ENCODE peak calls at places on chromosomes 12 and 14, in seven cellular contexts. One of them, this sample, is unnamed.

GRCh38 chr14:76957224-76957881 is 71.2 kb downstream of the IRF2BPL start:
- DNase-seq in ovary: no peak
- DNase-seq in brain microvascular endothelial cell: no peak
- DNase-seq in glutamatergic neuron: no peak
- DNase-seq in transverse colon: no peak
- DNase-seq in IMR-90: no peak
- DNase-seq in GM12865: no peak
- DNase-seq in this sample: no peak

GRCh38 chr14:49594347-49595089 is 4.2 kb upstream of the LRR1 start:
- DNase-seq in ovary: no peak
- DNase-seq in brain microvascular endothelial cell: peak
- DNase-seq in glutamatergic neuron: no peak
- DNase-seq in transverse colon: peak
- DNase-seq in IMR-90: peak
- DNase-seq in GM12865: peak
- DNase-seq in this sample: no peak

GRCh38 chr12:124005736-124006581 is 32.9 kb downstream of the ZNF664 start:
- DNase-seq in ovary: no peak
- DNase-seq in brain microvascular endothelial cell: no peak
- DNase-seq in glutamatergic neuron: no peak
- DNase-seq in transverse colon: no peak
- DNase-seq in IMR-90: no peak
- DNase-seq in GM12865: peak
- DNase-seq in this sample: no peak

GRCh38 chr12:88298761-88299242 is 156.7 kb downstream of the TMTC3 start:
- DNase-seq in ovary: no peak
- DNase-seq in brain microvascular endothelial cell: peak
- DNase-seq in glutamatergic neuron: no peak
- DNase-seq in transverse colon: no peak
- DNase-seq in IMR-90: peak
- DNase-seq in GM12865: peak
- DNase-seq in this sample: no peak

GRCh38 chr12:80316141-80316700 is 127.8 kb upstream of the PTPRQ start:
- DNase-seq in ovary: no peak
- DNase-seq in brain microvascular endothelial cell: no peak
- DNase-seq in glutamatergic neuron: no peak
- DNase-seq in transverse colon: no peak
- DNase-seq in IMR-90: no peak
- DNase-seq in GM12865: no peak
- DNase-seq in this sample: no peak

GRCh38 chr14:21940887-21941855 is 267.6 kb upstream of the OR4E1 start:
- DNase-seq in ovary: no peak
- DNase-seq in brain microvascular endothelial cell: no peak
- DNase-seq in glutamatergic neuron: peak
- DNase-seq in transverse colon: no peak
- DNase-seq in IMR-90: peak
- DNase-seq in GM12865: peak
- DNase-seq in this sample: no peak

GRCh38 chr14:85252011-85252410 is 277.9 kb upstream of the FLRT2 start:
- DNase-seq in ovary: no peak
- DNase-seq in brain microvascular endothelial cell: peak
- DNase-seq in glutamatergic neuron: no peak
- DNase-seq in transverse colon: no peak
- DNase-seq in IMR-90: peak
- DNase-seq in GM12865: no peak
- DNase-seq in this sample: no peak

GRCh38 chr12:99259040-99259934 is 388.3 kb upstream of the GARIN6 start:
- DNase-seq in ovary: no peak
- DNase-seq in brain microvascular endothelial cell: peak
- DNase-seq in glutamatergic neuron: no peak
- DNase-seq in transverse colon: no peak
- DNase-seq in IMR-90: no peak
- DNase-seq in GM12865: peak
- DNase-seq in this sample: no peak

GRCh38 chr12:54033106-54033979 is 493 bp downstream of the HOXC5 start:
- DNase-seq in ovary: peak
- DNase-seq in brain microvascular endothelial cell: no peak
- DNase-seq in glutamatergic neuron: no peak
- DNase-seq in transverse colon: no peak
- DNase-seq in IMR-90: no peak
- DNase-seq in GM12865: no peak
- DNase-seq in this sample: no peak

GRCh38 chr12:41950455-41950854 is 194.2 kb downstream of the GXYLT1 start:
- DNase-seq in ovary: no peak
- DNase-seq in brain microvascular endothelial cell: no peak
- DNase-seq in glutamatergic neuron: no peak
- DNase-seq in transverse colon: no peak
- DNase-seq in IMR-90: no peak
- DNase-seq in GM12865: peak
- DNase-seq in this sample: no peak

GRCh38 chr14:104096751-104097700 is 11.5 kb downstream of the ASPG start:
- DNase-seq in ovary: peak
- DNase-seq in brain microvascular endothelial cell: no peak
- DNase-seq in glutamatergic neuron: peak
- DNase-seq in transverse colon: peak
- DNase-seq in IMR-90: no peak
- DNase-seq in GM12865: no peak
- DNase-seq in this sample: no peak

GRCh38 chr14:42869681-42870080 is 1263.0 kb downstream of the LRFN5 start:
- DNase-seq in ovary: no peak
- DNase-seq in brain microvascular endothelial cell: no peak
- DNase-seq in glutamatergic neuron: no peak
- DNase-seq in transverse colon: no peak
- DNase-seq in IMR-90: peak
- DNase-seq in GM12865: no peak
- DNase-seq in this sample: no peak

GRCh38 chr12:42128327-42128726 is 16.3 kb downstream of the GXYLT1 start:
- DNase-seq in ovary: no peak
- DNase-seq in brain microvascular endothelial cell: peak
- DNase-seq in glutamatergic neuron: no peak
- DNase-seq in transverse colon: no peak
- DNase-seq in IMR-90: peak
- DNase-seq in GM12865: peak
- DNase-seq in this sample: no peak

GRCh38 chr14:32224731-32225377 is 21.8 kb upstream of the RNU6-8 start:
- DNase-seq in ovary: no peak
- DNase-seq in brain microvascular endothelial cell: peak
- DNase-seq in glutamatergic neuron: peak
- DNase-seq in transverse colon: no peak
- DNase-seq in IMR-90: peak
- DNase-seq in GM12865: peak
- DNase-seq in this sample: no peak
- TF ChIP-seq CTCF in ovary: no peak
- TF ChIP-seq CTCF in brain microvascular endothelial cell: peak
- TF ChIP-seq CTCF in glutamatergic neuron: peak
- TF ChIP-seq CTCF in transverse colon: no peak
- TF ChIP-seq CTCF in IMR-90: peak
- TF ChIP-seq CTCF in GM12865: no peak
- TF ChIP-seq CTCF in this sample: peak

GRCh38 chr12:102540856-102541385 is 60.6 kb upstream of the IGF1 start:
- DNase-seq in ovary: no peak
- DNase-seq in brain microvascular endothelial cell: no peak
- DNase-seq in glutamatergic neuron: no peak
- DNase-seq in transverse colon: no peak
- DNase-seq in IMR-90: no peak
- DNase-seq in GM12865: no peak
- DNase-seq in this sample: no peak

GRCh38 chr12:102543931-102544485 is 63.6 kb upstream of the IGF1 start:
- DNase-seq in ovary: no peak
- DNase-seq in brain microvascular endothelial cell: no peak
- DNase-seq in glutamatergic neuron: no peak
- DNase-seq in transverse colon: no peak
- DNase-seq in IMR-90: no peak
- DNase-seq in GM12865: peak
- DNase-seq in this sample: no peak

GRCh38 chr12:102542816-102543448 is 62.6 kb upstream of the IGF1 start:
- DNase-seq in ovary: peak
- DNase-seq in brain microvascular endothelial cell: no peak
- DNase-seq in glutamatergic neuron: no peak
- DNase-seq in transverse colon: no peak
- DNase-seq in IMR-90: peak
- DNase-seq in GM12865: no peak
- DNase-seq in this sample: no peak

GRCh38 chr12:102539651-102540553 is 59.5 kb upstream of the IGF1 start:
- DNase-seq in ovary: no peak
- DNase-seq in brain microvascular endothelial cell: peak
- DNase-seq in glutamatergic neuron: no peak
- DNase-seq in transverse colon: no peak
- DNase-seq in IMR-90: peak
- DNase-seq in GM12865: no peak
- DNase-seq in this sample: peak

DNA sequence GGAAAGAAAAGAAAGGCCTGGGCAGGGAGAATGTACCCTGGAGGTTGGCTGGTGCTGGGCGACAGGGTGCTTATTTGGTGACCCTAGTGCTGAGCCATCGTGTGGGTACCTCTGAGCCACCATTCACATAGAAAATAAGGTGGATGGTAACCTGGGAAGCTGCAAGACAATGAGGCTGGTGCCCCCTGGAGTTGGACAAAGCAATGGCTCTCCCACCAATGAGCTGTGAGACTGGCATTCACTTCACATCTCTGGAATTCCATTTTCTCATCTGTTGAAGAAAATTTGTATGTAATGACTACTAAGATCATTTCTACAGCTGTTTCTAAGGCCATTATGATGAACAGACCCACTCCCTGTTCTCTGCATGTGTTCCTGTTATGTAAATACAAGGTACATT is 63.1 kb upstream of the IGF1 start:
- DNase-seq in ovary: no peak
- DNase-seq in brain microvascular endothelial cell: no peak
- DNase-seq in glutamatergic neuron: no peak
- DNase-seq in transverse colon: no peak
- DNase-seq in IMR-90: peak
- DNase-seq in GM12865: peak
- DNase-seq in this sample: no peak
- TF ChIP-seq CTCF in ovary: no peak
- TF ChIP-seq CTCF in brain microvascular endothelial cell: peak
- TF ChIP-seq CTCF in glutamatergic neuron: no peak
- TF ChIP-seq CTCF in transverse colon: no peak
- TF ChIP-seq CTCF in IMR-90: no peak
- TF ChIP-seq CTCF in GM12865: peak
- TF ChIP-seq CTCF in this sample: no peak

DNA sequence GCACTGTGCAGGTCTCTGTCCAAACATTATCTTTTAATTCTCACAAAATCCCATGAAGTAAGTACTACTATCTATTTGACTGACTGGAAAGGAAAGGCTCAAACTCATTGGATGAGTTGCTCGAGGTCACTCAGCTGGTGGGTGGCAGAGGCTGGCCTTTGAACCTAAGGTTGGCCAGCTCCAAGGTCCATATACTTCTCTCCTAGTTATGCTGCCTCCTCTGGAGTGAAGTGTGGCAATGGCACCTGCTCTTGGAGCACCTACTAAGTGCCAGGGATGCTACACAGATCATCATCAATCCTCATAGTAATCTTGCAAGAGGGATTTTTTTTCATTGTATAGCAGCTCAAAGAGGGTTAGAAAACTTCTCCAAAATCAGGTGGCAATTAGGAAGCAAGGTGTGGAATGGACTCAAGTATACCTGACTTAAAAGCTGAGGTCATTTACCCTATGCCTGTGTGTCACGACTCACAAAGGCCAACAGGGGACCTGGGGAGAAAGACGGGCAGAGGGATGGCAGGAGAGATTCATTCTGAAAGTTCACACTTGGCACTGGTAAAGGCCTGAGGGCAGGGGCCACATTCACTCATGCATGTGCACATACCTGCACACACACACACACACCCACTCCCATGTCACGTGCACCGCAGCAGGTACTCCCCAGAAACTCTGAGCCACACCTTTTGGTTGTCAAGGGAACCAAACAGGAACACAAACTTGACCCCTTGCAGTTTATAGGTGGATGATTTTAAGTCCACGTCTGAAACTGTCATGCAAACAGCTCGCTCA is 146.4 kb downstream of the FOXN3 start:
- DNase-seq in ovary: no peak
- DNase-seq in brain microvascular endothelial cell: no peak
- DNase-seq in glutamatergic neuron: no peak
- DNase-seq in transverse colon: peak
- DNase-seq in IMR-90: no peak
- DNase-seq in GM12865: peak
- DNase-seq in this sample: no peak
- TF ChIP-seq CTCF in ovary: no peak
- TF ChIP-seq CTCF in brain microvascular endothelial cell: no peak
- TF ChIP-seq CTCF in glutamatergic neuron: no peak
- TF ChIP-seq CTCF in transverse colon: no peak
- TF ChIP-seq CTCF in IMR-90: no peak
- TF ChIP-seq CTCF in GM12865: no peak
- TF ChIP-seq CTCF in this sample: no peak

DNA sequence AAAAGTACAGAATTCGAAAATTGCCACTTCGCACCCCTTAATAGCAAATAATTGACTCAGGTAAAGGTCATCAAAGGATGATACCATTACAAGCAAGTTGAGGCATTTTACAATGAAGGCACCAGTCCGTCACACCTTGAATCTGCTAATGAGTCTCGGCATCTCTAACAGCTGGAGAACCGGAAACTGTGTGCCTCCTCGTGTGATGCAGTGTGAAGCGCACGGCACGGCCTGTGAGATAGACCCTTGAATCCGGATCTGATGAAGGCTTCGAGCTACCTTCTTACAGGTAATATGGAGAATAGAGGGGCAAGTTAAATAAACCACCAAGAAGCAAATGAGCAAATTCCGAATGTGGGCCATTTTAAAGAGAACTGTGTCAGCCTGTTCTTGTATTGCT is 19.8 kb upstream of the TUBA1A start:
- DNase-seq in ovary: no peak
- DNase-seq in brain microvascular endothelial cell: no peak
- DNase-seq in glutamatergic neuron: no peak
- DNase-seq in transverse colon: no peak
- DNase-seq in IMR-90: no peak
- DNase-seq in GM12865: no peak
- DNase-seq in this sample: no peak
- TF ChIP-seq CTCF in ovary: no peak
- TF ChIP-seq CTCF in brain microvascular endothelial cell: no peak
- TF ChIP-seq CTCF in glutamatergic neuron: no peak
- TF ChIP-seq CTCF in transverse colon: no peak
- TF ChIP-seq CTCF in IMR-90: no peak
- TF ChIP-seq CTCF in GM12865: no peak
- TF ChIP-seq CTCF in this sample: no peak

GRCh38 chr12:130084359-130084758 is 77.9 kb upstream of the FZD10 start:
- DNase-seq in ovary: no peak
- DNase-seq in brain microvascular endothelial cell: no peak
- DNase-seq in glutamatergic neuron: no peak
- DNase-seq in transverse colon: no peak
- DNase-seq in IMR-90: no peak
- DNase-seq in GM12865: no peak
- DNase-seq in this sample: no peak

GRCh38 chr12:130086777-130087176 is 75.5 kb upstream of the FZD10 start:
- DNase-seq in ovary: no peak
- DNase-seq in brain microvascular endothelial cell: no peak
- DNase-seq in glutamatergic neuron: no peak
- DNase-seq in transverse colon: no peak
- DNase-seq in IMR-90: no peak
- DNase-seq in GM12865: no peak
- DNase-seq in this sample: no peak

GRCh38 chr12:130088509-130088908 is 73.8 kb upstream of the FZD10 start:
- DNase-seq in ovary: no peak
- DNase-seq in brain microvascular endothelial cell: no peak
- DNase-seq in glutamatergic neuron: no peak
- DNase-seq in transverse colon: no peak
- DNase-seq in IMR-90: no peak
- DNase-seq in GM12865: no peak
- DNase-seq in this sample: no peak

GRCh38 chr12:130086248-130086647 is 76.0 kb upstream of the FZD10 start:
- DNase-seq in ovary: no peak
- DNase-seq in brain microvascular endothelial cell: no peak
- DNase-seq in glutamatergic neuron: no peak
- DNase-seq in transverse colon: no peak
- DNase-seq in IMR-90: no peak
- DNase-seq in GM12865: no peak
- DNase-seq in this sample: no peak

GRCh38 chr12:130087222-130087621 is 75.0 kb upstream of the FZD10 start:
- DNase-seq in ovary: no peak
- DNase-seq in brain microvascular endothelial cell: no peak
- DNase-seq in glutamatergic neuron: no peak
- DNase-seq in transverse colon: no peak
- DNase-seq in IMR-90: no peak
- DNase-seq in GM12865: no peak
- DNase-seq in this sample: no peak
- TF ChIP-seq CTCF in ovary: no peak
- TF ChIP-seq CTCF in brain microvascular endothelial cell: no peak
- TF ChIP-seq CTCF in glutamatergic neuron: no peak
- TF ChIP-seq CTCF in transverse colon: no peak
- TF ChIP-seq CTCF in IMR-90: no peak
- TF ChIP-seq CTCF in GM12865: no peak
- TF ChIP-seq CTCF in this sample: no peak